ENCODE peak calls at places on chromosome 4, in five cellular contexts. One of them, this sample, is unnamed.

GRCh38 chr4:8821151-8821950 is 50.3 kb downstream of the HMX1 start:
- DNase-seq in AML-193: no peak
- DNase-seq in NCI-H748 treated with DMSO at 0.1 percent for 48 hours: no peak
- DNase-seq in NCI-H1092 treated with DMSO at 0.1 percent for 48 hours: no peak
- DNase-seq in stimulated activated CD4-positive, alpha-beta T cell treated with anti-CD3 and anti-CD28 coated beads, Interleukin-12 subunit alpha, Interleukin-12 subunit beta, amount 100 ng/mL, for 24 hours: no peak
- DNase-seq in this sample: no peak

GRCh38 chr4:67201334-67201733 is 344.0 kb downstream of the CENPC start:
- DNase-seq in AML-193: no peak
- DNase-seq in NCI-H1092 treated with DMSO at 0.1 percent for 48 hours: no peak
- DNase-seq in stimulated activated CD4-positive, alpha-beta T cell treated with anti-CD3 and anti-CD28 coated beads, Interleukin-12 subunit alpha, Interleukin-12 subunit beta, amount 100 ng/mL, for 24 hours: no peak
- DNase-seq in NCI-H748 treated with DMSO at 0.1 percent for 48 hours: no peak
- DNase-seq in this sample: no peak

GRCh38 chr4:33566649-33567048 is 2677.7 kb downstream of the ARAP2 start:
- DNase-seq in AML-193: no peak
- DNase-seq in NCI-H1092 treated with DMSO at 0.1 percent for 48 hours: no peak
- DNase-seq in NCI-H748 treated with DMSO at 0.1 percent for 48 hours: no peak
- DNase-seq in stimulated activated CD4-positive, alpha-beta T cell treated with anti-CD3 and anti-CD28 coated beads, Interleukin-12 subunit alpha, Interleukin-12 subunit beta, amount 100 ng/mL, for 24 hours: no peak
- DNase-seq in this sample: no peak

GRCh38 chr4:142372570-142373300 is 473.4 kb downstream of the INPP4B start:
- DNase-seq in NCI-H1092 treated with DMSO at 0.1 percent for 48 hours: no peak
- DNase-seq in stimulated activated CD4-positive, alpha-beta T cell treated with anti-CD3 and anti-CD28 coated beads, Interleukin-12 subunit alpha, Interleukin-12 subunit beta, amount 100 ng/mL, for 24 hours: no peak
- DNase-seq in AML-193: no peak
- DNase-seq in NCI-H748 treated with DMSO at 0.1 percent for 48 hours: no peak
- DNase-seq in this sample: no peak

GRCh38 chr4:14410469-14410868 is 591.8 kb upstream of the CPEB2 start:
- DNase-seq in stimulated activated CD4-positive, alpha-beta T cell treated with anti-CD3 and anti-CD28 coated beads, Interleukin-12 subunit alpha, Interleukin-12 subunit beta, amount 100 ng/mL, for 24 hours: no peak
- DNase-seq in NCI-H748 treated with DMSO at 0.1 percent for 48 hours: no peak
- DNase-seq in AML-193: no peak
- DNase-seq in NCI-H1092 treated with DMSO at 0.1 percent for 48 hours: no peak
- DNase-seq in this sample: peak

GRCh38 chr4:77176606-77177005 is 19.6 kb downstream of the CCNG2 start:
- DNase-seq in AML-193: no peak
- DNase-seq in stimulated activated CD4-positive, alpha-beta T cell treated with anti-CD3 and anti-CD28 coated beads, Interleukin-12 subunit alpha, Interleukin-12 subunit beta, amount 100 ng/mL, for 24 hours: no peak
- DNase-seq in NCI-H1092 treated with DMSO at 0.1 percent for 48 hours: no peak
- DNase-seq in NCI-H748 treated with DMSO at 0.1 percent for 48 hours: no peak
- DNase-seq in this sample: no peak

GRCh38 chr4:130172156-130172555 is 1076.2 kb downstream of the C4orf33 start:
- DNase-seq in NCI-H748 treated with DMSO at 0.1 percent for 48 hours: no peak
- DNase-seq in AML-193: no peak
- DNase-seq in NCI-H1092 treated with DMSO at 0.1 percent for 48 hours: no peak
- DNase-seq in stimulated activated CD4-positive, alpha-beta T cell treated with anti-CD3 and anti-CD28 coated beads, Interleukin-12 subunit alpha, Interleukin-12 subunit beta, amount 100 ng/mL, for 24 hours: no peak
- DNase-seq in this sample: no peak

GRCh38 chr4:100819505-100819904 is 301.7 kb upstream of the EMCN start:
- DNase-seq in AML-193: no peak
- DNase-seq in stimulated activated CD4-positive, alpha-beta T cell treated with anti-CD3 and anti-CD28 coated beads, Interleukin-12 subunit alpha, Interleukin-12 subunit beta, amount 100 ng/mL, for 24 hours: no peak
- DNase-seq in NCI-H1092 treated with DMSO at 0.1 percent for 48 hours: no peak
- DNase-seq in NCI-H748 treated with DMSO at 0.1 percent for 48 hours: no peak
- DNase-seq in this sample: no peak

GRCh38 chr4:183505556-183506388 is 914 bp downstream of the ING2 start:
- DNase-seq in NCI-H1092 treated with DMSO at 0.1 percent for 48 hours: peak
- DNase-seq in NCI-H748 treated with DMSO at 0.1 percent for 48 hours: peak
- DNase-seq in stimulated activated CD4-positive, alpha-beta T cell treated with anti-CD3 and anti-CD28 coated beads, Interleukin-12 subunit alpha, Interleukin-12 subunit beta, amount 100 ng/mL, for 24 hours: peak
- DNase-seq in AML-193: peak
- DNase-seq in this sample: peak

GRCh38 chr4:156193800-156194199 is 240.1 kb upstream of the CTSO start:
- DNase-seq in NCI-H748 treated with DMSO at 0.1 percent for 48 hours: no peak
- DNase-seq in stimulated activated CD4-positive, alpha-beta T cell treated with anti-CD3 and anti-CD28 coated beads, Interleukin-12 subunit alpha, Interleukin-12 subunit beta, amount 100 ng/mL, for 24 hours: no peak
- DNase-seq in NCI-H1092 treated with DMSO at 0.1 percent for 48 hours: peak
- DNase-seq in AML-193: no peak
- DNase-seq in this sample: no peak

This sample was measured in pancreas.